ENCODE peak calls at places on chromosomes 13 and 19, in four cellular contexts. C is activated CD8-positive, alpha-beta memory T cell treated with anti-CD3 and anti-CD28 coated beads for 1 hour; H is NCI-H446 treated with DMSO at 0.1 percent for 48 hours; V is stimulated activated CD4-positive, alpha-beta T cell treated with anti-CD3 and anti-CD28 coated beads, Interleukin-1b, Interleukin-23, amount 100 ng/mL, for 1 hour. A is an unnamed sample.

GRCh38 chr13:111359930-111360329 is 39.5 kb downstream of the TEX29 start:
- DNase-seq in H (no peak), V (no peak), C (no peak), A (no peak)

GRCh38 chr19:2764945-2765344 is 18.1 kb downstream of the SGTA start:
- DNase-seq in C (no peak), V (no peak), H (no peak), A (no peak)

GRCh38 chr13:52738719-52739467 is 727 bp downstream of the CNMD start:
- DNase-seq in V (no peak), H (no peak), C (peak; percentile 1), A (no peak)

GRCh38 chr13:24650157-24650556 is 30.1 kb upstream of the ATP12A start:
- DNase-seq in H (no peak), V (no peak), C (no peak), A (no peak)

GRCh38 chr13:46603165-46603603 is 50.2 kb downstream of the LRCH1 start:
- DNase-seq in H (no peak), V (no peak), C (no peak), A (peak; percentile 21)

GRCh38 chr13:47991859-47992258 is 9.2 kb downstream of the SUCLA2 start:
- DNase-seq in C (no peak), V (no peak), H (no peak), A (no peak)

GRCh38 chr19:43633520-43633919 is 6.1 kb downstream of the CADM4 start:
- DNase-seq in C (no peak), H (no peak), V (no peak), A (no peak)

GRCh38 chr13:110942248-110942981 is 27.5 kb upstream of the ANKRD10 start:
- DNase-seq in H (no peak), V (no peak), C (no peak), A (no peak)

GRCh38 chr13:76791290-76791664 is 94.9 kb downstream of the KCTD12 start:
- DNase-seq in H (no peak), V (no peak), C (no peak), A (no peak)

GRCh38 chr13:50428183-50428877 is 413.1 kb downstream of the KCNRG start:
- DNase-seq in H (no peak), V (no peak), C (no peak), A (no peak)

GRCh38 chr13:70747305-70747704 is 639.1 kb upstream of the KLHL1 start:
- DNase-seq in H (peak; percentile 70), C (no peak), V (no peak), A (no peak)

GRCh38 chr13:49584771-49585182 is 581 bp downstream of the RCBTB1 start:
- DNase-seq in C (no peak), V (no peak), H (no peak), A (no peak)

GRCh38 chr19:10769533-10770491 is 51.9 kb downstream of the DNM2 start:
- DNase-seq in C (no peak), V (no peak), H (no peak), A (peak; percentile 33)

A was measured in KBM-7.